ENCODE peak calls at places on chromosomes 11 and 22, in five cellular contexts. U is amniotic stem cell; H is stimulated activated CD8-positive, alpha-beta memory T cell treated with anti-CD3 and anti-CD28 coated beads, Interleukin-15, amount 100 ng/mL, for 1 hour; Q is T-cell; E is stromal cell of bone marrow. Y is an unnamed sample.
A peak's percentile ranks its signal among the peaks of the same experiment; 100 is the strongest.

GRCh38 chr22:22599248-22599647 is 40.2 kb upstream of the PRAME start:
- DNase-seq in E (no peak), U (no peak), H (no peak), Q (no peak), Y (no peak)

GRCh38 chr11:61701298-61701993 is 21.3 kb downstream of the DAGLA start:
- DNase-seq in H (no peak), U (no peak), Q (no peak), E (no peak), Y (peak; percentile 19)

GRCh38 chr11:29518389-29519174 is 498.2 kb downstream of the KCNA4 start:
- DNase-seq in U (no peak), Q (no peak), E (no peak), H (no peak), Y (no peak)

GRCh38 chr11:133269272-133269671 is 263.0 kb downstream of the OPCML start:
- DNase-seq in E (no peak), H (no peak), Q (no peak), U (no peak), Y (no peak)

GRCh38 chr11:59787255-59787588 is 23.4 kb downstream of the MRPL16 start:
- DNase-seq in H (no peak), E (no peak), Q (no peak), U (no peak), Y (no peak)

GRCh38 chr11:48109046-48109666 is 107.5 kb upstream of the OR4B1 start:
- DNase-seq in H (no peak), Q (no peak), E (peak; percentile 27), U (no peak), Y (peak; percentile 63)

GRCh38 chr22:34847072-34847471 is 218.9 kb upstream of the ISX start:
- DNase-seq in H (no peak), E (no peak), U (peak; percentile 11), Q (no peak), Y (no peak)

GRCh38 chr11:71454470-71455113 is 1.6 kb downstream of the NADSYN1 start:
- DNase-seq in U (no peak), Q (peak; percentile 25), E (no peak), H (no peak), Y (no peak)

GRCh38 chr11:12210200-12210599 is 99.8 kb downstream of the MICAL2 start:
- DNase-seq in H (no peak), E (no peak), Q (no peak), U (no peak), Y (no peak)

GRCh38 chr22:23529166-23530103 is 50.7 kb downstream of the IGLL1 start:
- DNase-seq in Q (no peak), H (no peak), E (no peak), U (no peak), Y (no peak)

GRCh38 chr11:12922980-12923507 is 86.1 kb upstream of the RASSF10 start:
- DNase-seq in U (no peak), H (no peak), E (no peak), Q (no peak), Y (no peak)

GRCh38 chr11:50077526-50077925 is 44.9 kb downstream of the OR4C45 start:
- DNase-seq in U (no peak), Q (no peak), H (no peak), E (no peak), Y (no peak)

GRCh38 chr11:134691985-134692384 is 279.9 kb upstream of the B3GAT1 start:
- DNase-seq in U (no peak), E (no peak), H (no peak), Q (no peak), Y (no peak)

Y was measured in endothelial cell of umbilical vein.